ENCODE peak calls at places on chromosomes 12 and 14, in seven cellular contexts. T, G, H, Q, U, B and Z are unnamed samples.
A peak's percentile ranks its signal among the peaks of the same experiment; 100 is the strongest.

GRCh38 chr14:68538641-68539040 is 254.2 kb downstream of the ZFP36L1 start:
- DNase-seq in T (no peak), G (no peak), H (no peak), Q (no peak), U (no peak), B (no peak), Z (no peak)

GRCh38 chr12:79661629-79662028 is 29.1 kb downstream of the PAWR start:
- DNase-seq in T (no peak), G (no peak), H (no peak), Q (peak; percentile 20), U (no peak), B (no peak), Z (no peak)

GRCh38 chr12:110270125-110270962 is 10.7 kb upstream of the ATP2A2 start:
- DNase-seq in T (peak; percentile 31), G (no peak), H (no peak), Q (peak; percentile 47), U (no peak), B (no peak), Z (peak; percentile 42)

GRCh38 chr12:89874146-89874545 is 165.5 kb upstream of the ATP2B1 start:
- DNase-seq in T (no peak), G (no peak), H (no peak), Q (no peak), U (no peak), B (peak; percentile 35), Z (no peak)

GRCh38 chr12:2893007-2893406 is 2.3 kb downstream of the TULP3 start:
- DNase-seq in T (peak; percentile 87), G (no peak), H (no peak), Q (no peak), U (no peak), B (peak; percentile 86), Z (peak; percentile 17)

GRCh38 chr14:83924259-83924658 is 1605.7 kb upstream of the FLRT2 start:
- DNase-seq in T (no peak), G (no peak), H (no peak), Q (no peak), U (no peak), B (no peak), Z (no peak)

GRCh38 chr12:88509347-88509746 is 70.9 kb downstream of the KITLG start:
- DNase-seq in T (peak; percentile 75), G (no peak), H (no peak), Q (no peak), U (no peak), B (no peak), Z (no peak)

GRCh38 chr14:33280646-33281045 is 342.0 kb downstream of the NPAS3 start:
- DNase-seq in T (no peak), G (no peak), H (no peak), Q (peak; percentile 45), U (no peak), B (peak; percentile 3), Z (no peak)

GRCh38 chr14:56490379-56490778 is 89.2 kb upstream of the TMEM260 start:
- DNase-seq in T (peak; percentile 41), G (no peak), H (no peak), Q (peak; percentile 20), U (no peak), B (peak; percentile 22), Z (peak; percentile 31)